ENCODE peak calls at places on chromosome 9, in seven cellular contexts. Y is stimulated activated CD4-positive, alpha-beta T cell treated with anti-CD3 and anti-CD28 coated beads, Interleukin-1b, Interleukin-23, amount 100 ng/mL, for 48 hours; V is memory B cell; Z is heart left ventricle; B is body of pancreas; G is activated T-cell treated with anti-CD3 and anti-CD28 coated beads for 1 hour; N is nucleus accumbens. A is an unnamed sample.

GRCh38 chr9:98609646-98610045 is 99.1 kb downstream of the GABBR2 start:
- DNase-seq in V (no peak), Z (no peak), N (no peak), G (no peak), Y (no peak), B (no peak), A (no peak)

GRCh38 chr9:4654538-4654937 is 7.6 kb upstream of the PLPP6 start:
- DNase-seq in Z (no peak), B (no peak), N (no peak), G (no peak), V (no peak), Y (no peak), A (no peak)

GRCh38 chr9:6829027-6829426 is 71.3 kb downstream of the KDM4C start:
- DNase-seq in Y (no peak), Z (no peak), N (no peak), G (no peak), B (no peak), V (no peak), A (no peak)

GRCh38 chr9:75455444-75455921 is 367.2 kb downstream of the OSTF1 start:
- DNase-seq in G (no peak), Z (peak), V (no peak), B (peak), N (no peak), Y (no peak), A (no peak)

GRCh38 chr9:38708759-38709158 is 11.2 kb downstream of the FAM240B start:
- DNase-seq in Y (no peak), Z (no peak), N (no peak), G (no peak), V (no peak), B (no peak), A (no peak)

GRCh38 chr9:124320062-124320973 is 62.6 kb downstream of the NEK6 start:
- DNase-seq in V (peak), Y (peak), N (peak), Z (peak), G (peak), B (peak), A (peak)

GRCh38 chr9:136020206-136020605 is 59.0 kb upstream of the UBAC1 start:
- DNase-seq in V (no peak), B (no peak), N (no peak), Y (no peak), G (no peak), Z (no peak), A (no peak)

GRCh38 chr9:107627771-107628170 is 138.2 kb upstream of the KLF4 start:
- DNase-seq in Z (no peak), G (no peak), Y (no peak), V (no peak), B (no peak), N (no peak), A (no peak)

GRCh38 chr9:126652140-126652558 is 38.4 kb downstream of the LMX1B start:
- DNase-seq in B (no peak), V (no peak), N (no peak), Z (no peak), Y (no peak), G (no peak), A (no peak)

GRCh38 chr9:98248737-98249474 is 6.5 kb downstream of the TBC1D2 start:
- DNase-seq in N (no peak), G (no peak), Z (peak), B (peak), Y (peak), V (no peak), A (no peak)

GRCh38 chr9:106467847-106468163 is 395.2 kb upstream of the ZNF462 start:
- DNase-seq in Z (no peak), Y (no peak), N (no peak), G (no peak), B (no peak), V (no peak), A (no peak)

GRCh38 chr9:96453625-96454024 is 3.7 kb downstream of the HABP4 start:
- DNase-seq in Z (no peak), Y (peak), V (no peak), G (no peak), B (no peak), N (peak), A (no peak)

GRCh38 chr9:133238272-133238850 is 29.3 kb upstream of the OBP2B start:
- DNase-seq in N (peak), Y (peak), Z (peak), V (no peak), G (peak), B (peak), A (no peak)

GRCh38 chr9:134442486-134443168 is 116.4 kb downstream of the RXRA start:
- DNase-seq in Y (no peak), G (no peak), V (no peak), N (no peak), Z (no peak), B (no peak), A (no peak)

GRCh38 chr9:13095056-13095455 is 184.4 kb downstream of the MPDZ start:
- DNase-seq in Y (no peak), G (no peak), V (no peak), B (no peak), N (no peak), Z (no peak), A (no peak)

GRCh38 chr9:34419716-34420504 is 38.5 kb downstream of the FAM219A start:
- DNase-seq in G (no peak), Y (no peak), V (no peak), N (no peak), Z (no peak), B (no peak), A (no peak)

GRCh38 chr9:101485873-101486692 is 47.6 kb upstream of the RNF20 start:
- DNase-seq in B (peak), V (no peak), Z (peak), Y (no peak), N (peak), G (no peak), A (peak)

A was measured in occipital lobe.